ENCODE peak calls at places on chromosome 3, in nine cellular contexts. One of them, this sample, is unnamed.

GRCh38 chr3:149816986-149817385 is 4.0 kb downstream of the RNF13 start:
- DNase-seq in spleen: no peak
- DNase-seq in fibroblast of pulmonary artery: peak
- DNase-seq in choroid plexus epithelial cell: peak
- DNase-seq in psoas muscle: no peak
- DNase-seq in foreskin fibroblast: peak
- DNase-seq in IMR-90: peak
- DNase-seq in A549: no peak
- DNase-seq in uterus: no peak
- DNase-seq in this sample: no peak

GRCh38 chr3:170012683-170013400 is 25.0 kb upstream of the GPR160 start:
- DNase-seq in foreskin fibroblast: no peak
- DNase-seq in psoas muscle: no peak
- DNase-seq in choroid plexus epithelial cell: no peak
- DNase-seq in spleen: no peak
- DNase-seq in uterus: no peak
- DNase-seq in IMR-90: no peak
- DNase-seq in A549: no peak
- DNase-seq in fibroblast of pulmonary artery: no peak
- DNase-seq in this sample: no peak

GRCh38 chr3:143605661-143605950 is 242.7 kb downstream of the SLC9A9 start:
- DNase-seq in foreskin fibroblast: no peak
- DNase-seq in spleen: no peak
- DNase-seq in fibroblast of pulmonary artery: no peak
- DNase-seq in IMR-90: no peak
- DNase-seq in uterus: no peak
- DNase-seq in choroid plexus epithelial cell: no peak
- DNase-seq in psoas muscle: no peak
- DNase-seq in A549: no peak
- DNase-seq in this sample: no peak

GRCh38 chr3:32873491-32874130 is 55.8 kb downstream of the TRIM71 start:
- DNase-seq in psoas muscle: no peak
- DNase-seq in choroid plexus epithelial cell: no peak
- DNase-seq in foreskin fibroblast: no peak
- DNase-seq in spleen: no peak
- DNase-seq in fibroblast of pulmonary artery: no peak
- DNase-seq in A549: no peak
- DNase-seq in uterus: no peak
- DNase-seq in IMR-90: no peak
- DNase-seq in this sample: no peak

GRCh38 chr3:122937745-122938144 is 89.8 kb downstream of the SEMA5B start:
- DNase-seq in IMR-90: no peak
- DNase-seq in foreskin fibroblast: no peak
- DNase-seq in fibroblast of pulmonary artery: no peak
- DNase-seq in uterus: no peak
- DNase-seq in spleen: peak
- DNase-seq in choroid plexus epithelial cell: no peak
- DNase-seq in psoas muscle: no peak
- DNase-seq in A549: no peak
- DNase-seq in this sample: no peak

GRCh38 chr3:188491276-188491687 is 337.3 kb downstream of the LPP start:
- DNase-seq in psoas muscle: no peak
- DNase-seq in uterus: no peak
- DNase-seq in foreskin fibroblast: peak
- DNase-seq in IMR-90: peak
- DNase-seq in choroid plexus epithelial cell: peak
- DNase-seq in A549: no peak
- DNase-seq in fibroblast of pulmonary artery: peak
- DNase-seq in spleen: no peak
- DNase-seq in this sample: no peak

GRCh38 chr3:64340636-64341240 is 115.5 kb upstream of the PRICKLE2 start:
- DNase-seq in fibroblast of pulmonary artery: peak
- DNase-seq in foreskin fibroblast: peak
- DNase-seq in psoas muscle: no peak
- DNase-seq in IMR-90: peak
- DNase-seq in choroid plexus epithelial cell: peak
- DNase-seq in A549: no peak
- DNase-seq in uterus: peak
- DNase-seq in spleen: no peak
- DNase-seq in this sample: no peak

GRCh38 chr3:134462236-134463059 is 23.3 kb downstream of the ANAPC13 start:
- DNase-seq in foreskin fibroblast: no peak
- DNase-seq in choroid plexus epithelial cell: peak
- DNase-seq in uterus: no peak
- DNase-seq in spleen: no peak
- DNase-seq in psoas muscle: no peak
- DNase-seq in fibroblast of pulmonary artery: peak
- DNase-seq in IMR-90: peak
- DNase-seq in A549: no peak
- DNase-seq in this sample: no peak

GRCh38 chr3:122936335-122936734 is 91.2 kb downstream of the SEMA5B start:
- DNase-seq in fibroblast of pulmonary artery: no peak
- DNase-seq in psoas muscle: no peak
- DNase-seq in spleen: peak
- DNase-seq in IMR-90: no peak
- DNase-seq in choroid plexus epithelial cell: no peak
- DNase-seq in A549: no peak
- DNase-seq in foreskin fibroblast: no peak
- DNase-seq in uterus: no peak
- DNase-seq in this sample: no peak

DNA sequence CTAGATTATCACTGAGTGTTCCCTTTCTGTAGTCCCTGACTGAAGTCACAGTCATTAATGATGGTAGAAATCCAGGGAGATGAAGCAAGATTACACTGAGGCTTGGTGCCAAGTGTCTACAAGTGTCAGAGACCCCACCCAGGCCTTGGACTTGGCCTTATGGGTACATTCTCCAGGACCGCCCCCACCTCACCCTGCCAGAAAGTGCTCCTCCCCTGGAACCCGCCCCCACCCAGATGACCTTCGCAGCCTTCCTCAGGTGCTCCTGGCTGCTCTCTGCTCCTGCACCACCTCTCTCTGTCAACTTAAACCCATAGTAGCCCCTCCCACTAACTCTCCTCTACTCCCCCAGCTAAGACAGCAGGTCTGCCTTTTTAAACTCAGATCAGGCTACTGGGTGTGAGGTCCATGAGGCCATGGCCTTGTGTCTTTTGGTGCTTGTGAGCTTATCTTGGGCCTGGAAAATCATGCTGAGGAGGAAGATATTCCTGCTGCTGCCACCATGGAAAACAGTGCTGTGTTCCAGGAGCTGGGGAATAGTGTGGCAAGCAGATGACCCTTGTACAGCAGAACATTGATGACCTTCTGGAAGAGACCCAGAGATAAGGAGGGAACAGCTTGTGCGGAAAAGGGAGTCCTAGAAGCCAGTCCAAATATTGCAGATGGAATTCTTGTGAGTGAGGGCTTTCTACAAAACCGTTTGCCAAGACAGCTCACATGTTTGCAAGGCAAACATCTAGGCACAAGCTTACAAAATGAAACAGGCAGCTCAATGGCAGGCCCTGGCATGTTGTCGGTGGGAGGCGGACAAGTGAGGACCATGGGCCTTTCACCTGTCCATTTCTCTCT is 40.3 kb upstream of the NDUFB4 start:
- DNase-seq in choroid plexus epithelial cell: no peak
- DNase-seq in A549: no peak
- DNase-seq in IMR-90: no peak
- DNase-seq in psoas muscle: no peak
- DNase-seq in foreskin fibroblast: no peak
- DNase-seq in spleen: no peak
- DNase-seq in uterus: no peak
- DNase-seq in fibroblast of pulmonary artery: no peak
- DNase-seq in this sample: no peak
- TF ChIP-seq CTCF in choroid plexus epithelial cell: no peak
- TF ChIP-seq CTCF in A549: no peak
- TF ChIP-seq CTCF in IMR-90: no peak
- TF ChIP-seq CTCF in psoas muscle: no peak
- TF ChIP-seq CTCF in foreskin fibroblast: no peak
- TF ChIP-seq CTCF in spleen: no peak
- TF ChIP-seq CTCF in uterus: no peak
- TF ChIP-seq CTCF in fibroblast of pulmonary artery: no peak
- TF ChIP-seq CTCF in this sample: no peak

GRCh38 chr3:9497821-9498565 is 55.6 kb downstream of the LHFPL4 start:
- DNase-seq in IMR-90: peak
- DNase-seq in A549: no peak
- DNase-seq in choroid plexus epithelial cell: no peak
- DNase-seq in uterus: no peak
- DNase-seq in psoas muscle: no peak
- DNase-seq in fibroblast of pulmonary artery: no peak
- DNase-seq in foreskin fibroblast: peak
- DNase-seq in spleen: no peak
- DNase-seq in this sample: no peak

GRCh38 chr3:9499455-9500107 is 54.0 kb downstream of the LHFPL4 start:
- DNase-seq in choroid plexus epithelial cell: no peak
- DNase-seq in fibroblast of pulmonary artery: no peak
- DNase-seq in psoas muscle: no peak
- DNase-seq in spleen: no peak
- DNase-seq in A549: no peak
- DNase-seq in foreskin fibroblast: no peak
- DNase-seq in uterus: no peak
- DNase-seq in IMR-90: no peak
- DNase-seq in this sample: no peak

GRCh38 chr3:9501226-9501625 is 52.4 kb downstream of the LHFPL4 start:
- DNase-seq in fibroblast of pulmonary artery: no peak
- DNase-seq in uterus: no peak
- DNase-seq in psoas muscle: no peak
- DNase-seq in IMR-90: no peak
- DNase-seq in A549: no peak
- DNase-seq in choroid plexus epithelial cell: no peak
- DNase-seq in foreskin fibroblast: no peak
- DNase-seq in spleen: no peak
- DNase-seq in this sample: no peak

GRCh38 chr3:9498781-9499180 is 54.8 kb downstream of the LHFPL4 start:
- DNase-seq in A549: no peak
- DNase-seq in spleen: no peak
- DNase-seq in choroid plexus epithelial cell: no peak
- DNase-seq in IMR-90: no peak
- DNase-seq in uterus: no peak
- DNase-seq in foreskin fibroblast: no peak
- DNase-seq in psoas muscle: no peak
- DNase-seq in fibroblast of pulmonary artery: no peak
- DNase-seq in this sample: no peak

DNA sequence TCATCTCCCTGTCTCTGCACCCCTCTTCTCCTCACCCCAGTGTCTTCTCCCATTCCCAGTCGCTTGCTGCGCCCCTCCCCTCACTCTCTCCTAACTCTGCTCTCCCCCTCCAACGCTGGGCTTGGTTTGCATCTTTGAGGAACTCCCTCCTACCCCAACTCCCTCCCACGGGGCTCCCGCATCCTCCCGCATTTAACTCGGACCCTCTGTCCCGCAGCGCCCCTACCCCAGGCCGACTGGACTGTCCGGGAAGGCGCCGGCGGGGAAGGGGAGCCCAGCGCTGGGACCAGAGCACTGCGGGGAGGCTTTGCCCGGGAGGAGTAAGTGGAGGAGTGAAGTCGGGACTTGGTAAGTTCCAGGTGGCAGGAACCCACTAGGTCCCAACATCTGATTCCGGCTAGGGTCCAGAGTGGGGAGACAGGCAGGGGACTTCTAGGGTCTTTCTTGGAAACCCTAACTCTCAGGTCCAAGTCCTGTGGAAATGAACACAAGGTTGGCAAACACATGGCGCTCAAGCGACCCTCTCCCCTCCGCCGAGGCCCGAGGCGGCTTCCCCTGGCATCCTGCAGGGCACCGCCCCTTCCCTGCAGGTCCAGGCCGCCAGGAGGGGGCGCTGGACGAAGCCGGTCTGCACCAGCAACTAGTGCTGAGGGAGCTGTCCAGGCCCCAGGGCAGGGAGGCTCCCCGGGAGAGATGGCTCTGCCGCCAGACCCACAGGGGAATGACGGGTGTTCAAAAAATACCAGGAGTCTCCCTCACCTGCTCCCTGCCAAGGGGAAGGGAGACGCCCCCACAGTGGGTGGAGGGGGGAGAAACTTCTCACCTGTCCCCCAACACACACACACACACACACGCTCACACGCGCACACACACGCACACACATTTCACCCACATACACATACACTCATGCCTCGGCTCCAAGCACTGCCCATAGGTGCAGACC is 53.2 kb downstream of the LHFPL4 start:
- DNase-seq in spleen: peak
- DNase-seq in fibroblast of pulmonary artery: peak
- DNase-seq in uterus: no peak
- DNase-seq in foreskin fibroblast: peak
- DNase-seq in A549: peak
- DNase-seq in IMR-90: peak
- DNase-seq in choroid plexus epithelial cell: peak
- DNase-seq in psoas muscle: peak
- DNase-seq in this sample: no peak
- TF ChIP-seq CTCF in spleen: peak
- TF ChIP-seq CTCF in fibroblast of pulmonary artery: peak
- TF ChIP-seq CTCF in uterus: peak
- TF ChIP-seq CTCF in foreskin fibroblast: peak
- TF ChIP-seq CTCF in A549: peak
- TF ChIP-seq CTCF in IMR-90: peak
- TF ChIP-seq CTCF in choroid plexus epithelial cell: peak
- TF ChIP-seq CTCF in psoas muscle: peak
- TF ChIP-seq CTCF in this sample: peak

DNA sequence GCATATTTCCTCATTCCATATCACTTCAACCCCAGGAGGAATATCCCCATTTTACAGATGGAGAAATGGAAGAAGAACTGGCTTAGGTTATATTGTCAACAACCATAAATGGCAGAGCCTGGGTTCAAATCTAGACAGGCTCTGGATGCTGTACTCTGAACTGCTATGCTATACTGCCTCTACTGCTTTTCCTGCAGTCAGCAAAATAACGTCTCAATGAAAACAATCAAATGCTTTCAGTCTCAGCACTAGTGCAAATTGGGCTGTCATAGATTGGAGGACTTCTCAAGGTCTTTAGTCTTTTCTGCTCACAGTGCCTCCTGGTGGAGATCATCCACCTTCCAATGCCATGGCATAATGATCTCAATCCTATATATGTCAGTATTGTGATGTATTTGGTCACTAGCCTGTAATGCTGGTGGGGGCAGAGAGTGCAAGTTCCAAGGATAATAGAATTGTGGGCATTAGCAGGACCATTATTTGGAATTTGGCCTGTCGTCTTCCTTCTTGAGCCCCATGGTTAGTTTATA is 285.0 kb downstream of the CLSTN2 start:
- DNase-seq in A549: no peak
- DNase-seq in psoas muscle: no peak
- DNase-seq in choroid plexus epithelial cell: no peak
- DNase-seq in uterus: no peak
- DNase-seq in fibroblast of pulmonary artery: no peak
- DNase-seq in spleen: no peak
- DNase-seq in foreskin fibroblast: no peak
- DNase-seq in IMR-90: no peak
- DNase-seq in this sample: no peak
- TF ChIP-seq CTCF in A549: no peak
- TF ChIP-seq CTCF in psoas muscle: no peak
- TF ChIP-seq CTCF in choroid plexus epithelial cell: peak
- TF ChIP-seq CTCF in uterus: no peak
- TF ChIP-seq CTCF in fibroblast of pulmonary artery: no peak
- TF ChIP-seq CTCF in spleen: no peak
- TF ChIP-seq CTCF in foreskin fibroblast: no peak
- TF ChIP-seq CTCF in IMR-90: no peak
- TF ChIP-seq CTCF in this sample: no peak

DNA sequence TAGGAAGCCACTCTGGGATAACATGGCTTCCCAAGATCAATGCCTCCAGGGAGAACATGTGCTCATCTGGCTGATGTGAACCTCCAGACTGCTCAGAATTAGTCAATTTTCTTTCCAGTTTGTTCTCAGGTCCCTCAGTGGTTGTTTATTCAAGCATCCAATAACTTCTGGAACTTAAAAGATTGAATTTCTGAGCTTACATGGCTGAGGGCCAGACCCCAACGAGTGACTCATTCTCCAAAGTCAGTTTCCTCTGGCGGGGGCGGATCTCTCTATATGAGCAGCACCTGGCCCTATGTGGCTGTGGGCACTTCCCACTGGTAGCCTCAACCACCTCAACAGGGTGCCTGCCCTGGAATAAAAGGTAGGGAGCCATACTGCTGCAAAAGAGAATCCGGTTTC is 34.0 kb downstream of the LYZL4 start:
- DNase-seq in A549: no peak
- DNase-seq in IMR-90: peak
- DNase-seq in fibroblast of pulmonary artery: peak
- DNase-seq in psoas muscle: peak
- DNase-seq in uterus: peak
- DNase-seq in spleen: no peak
- DNase-seq in foreskin fibroblast: peak
- DNase-seq in choroid plexus epithelial cell: peak
- DNase-seq in this sample: no peak
- TF ChIP-seq CTCF in A549: no peak
- TF ChIP-seq CTCF in IMR-90: no peak
- TF ChIP-seq CTCF in fibroblast of pulmonary artery: no peak
- TF ChIP-seq CTCF in psoas muscle: no peak
- TF ChIP-seq CTCF in uterus: no peak
- TF ChIP-seq CTCF in spleen: no peak
- TF ChIP-seq CTCF in foreskin fibroblast: no peak
- TF ChIP-seq CTCF in choroid plexus epithelial cell: no peak
- TF ChIP-seq CTCF in this sample: no peak

This sample was measured in gastrocnemius medialis.